ENCODE peak calls at places on chromosomes 5 and 9, in six cellular contexts. T is cardiac muscle cell; G is stomach; D is left lung; R is CD8-positive, alpha-beta T cell; A is esophagus squamous epithelium. W is an unnamed sample.

GRCh38 chr5:166509085-166509484 is 1782.4 kb upstream of the WWC1 start:
- DNase-seq in T (peak; percentile 43), G (no peak), D (no peak), R (no peak), A (no peak), W (no peak)

GRCh38 chr9:79973627-79974026 is 401.9 kb downstream of the TLE4 start:
- DNase-seq in T (no peak), G (no peak), D (no peak), R (no peak), A (no peak), W (no peak)

GRCh38 chr5:55829956-55830355 is 21.2 kb upstream of the IL31RA start:
- DNase-seq in T (no peak), G (no peak), D (no peak), R (no peak), A (no peak), W (no peak)

GRCh38 chr5:168302785-168303184 is 11.3 kb downstream of the WWC1 start:
- DNase-seq in T (no peak), G (no peak), D (no peak), R (no peak), A (no peak), W (no peak)

GRCh38 chr9:76181020-76181641 is 213.1 kb downstream of the RFK start:
- DNase-seq in T (peak; percentile 66), G (no peak), D (no peak), R (no peak), A (no peak), W (no peak)

GRCh38 chr5:133381041-133381440 is 231.3 kb downstream of the FSTL4 start:
- DNase-seq in T (no peak), G (no peak), D (no peak), R (no peak), A (no peak), W (no peak)

GRCh38 chr9:126232461-126232860 is 94.2 kb upstream of the MVB12B start:
- DNase-seq in T (no peak), G (no peak), D (no peak), R (no peak), A (no peak), W (no peak)

GRCh38 chr9:6194934-6195333 is 20.7 kb upstream of the IL33 start:
- DNase-seq in T (peak; percentile 19), G (no peak), D (no peak), R (no peak), A (no peak), W (no peak)

GRCh38 chr5:1641041-1641440 is 117.3 kb upstream of the LPCAT1 start:
- DNase-seq in T (no peak), G (no peak), D (no peak), R (no peak), A (no peak), W (peak; percentile 31)

GRCh38 chr5:154197801-154198461 is 7.4 kb downstream of the GALNT10 start:
- DNase-seq in T (peak; percentile 52), G (peak; percentile 57), D (peak; percentile 71), R (peak; percentile 71), A (no peak), W (no peak)

GRCh38 chr5:67215592-67216471 is 19.2 kb upstream of the CD180 start:
- DNase-seq in T (peak; percentile 80), G (peak; percentile 87), D (peak; percentile 93), R (peak; percentile 80), A (peak; percentile 55), W (no peak)

GRCh38 chr5:30918171-30918570 is 275.3 kb upstream of the CDH6 start:
- DNase-seq in T (peak; percentile 0), G (no peak), D (no peak), R (no peak), A (no peak), W (no peak)

GRCh38 chr5:143019614-143020515 is 249.7 kb downstream of the ARHGAP26 start:
- DNase-seq in T (no peak), G (no peak), D (no peak), R (no peak), A (no peak), W (no peak)

GRCh38 chr5:143021595-143021994 is 251.4 kb downstream of the ARHGAP26 start:
- DNase-seq in T (no peak), G (no peak), D (no peak), R (no peak), A (no peak), W (no peak)

GRCh38 chr5:143016777-143017374 is 246.7 kb downstream of the ARHGAP26 start:
- DNase-seq in T (peak; percentile 79), G (no peak), D (no peak), R (peak; percentile 53), A (no peak), W (no peak)

GRCh38 chr5:143019157-143019556 is 249.0 kb downstream of the ARHGAP26 start:
- DNase-seq in T (no peak), G (no peak), D (no peak), R (no peak), A (no peak), W (no peak)

DNA sequence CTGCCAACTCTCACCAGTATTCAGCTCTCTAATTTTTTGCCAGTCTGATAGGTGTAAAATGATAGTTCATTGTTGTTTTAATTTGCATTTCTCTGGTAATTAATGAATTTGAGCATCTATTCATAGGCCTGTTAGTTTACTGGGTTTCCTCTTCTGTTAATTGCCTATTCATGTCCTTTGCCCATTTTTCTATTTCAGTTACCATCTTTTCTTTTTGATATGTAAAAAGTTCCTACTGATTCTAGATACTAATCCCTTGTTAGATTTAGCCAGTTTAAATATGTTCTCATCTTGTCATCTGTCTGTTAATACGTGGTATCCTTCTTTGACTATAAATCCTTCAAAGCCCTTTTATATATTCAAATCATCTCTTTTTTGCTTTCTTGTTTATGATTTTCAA is 247.8 kb downstream of the ARHGAP26 start:
- DNase-seq in T (no peak), G (no peak), D (no peak), R (no peak), A (no peak), W (no peak)
- H3K4me1 ChIP-seq in T (peaks cover 13% of the 10 kb centered on the region), G (peaks cover 23% of the 10 kb centered on the region), D (no peaks in the 10 kb centered on the region), R (peaks cover 3% of the 10 kb centered on the region), A (peaks cover 2% of the 10 kb centered on the region), W (no peaks in the 10 kb centered on the region)

DNA sequence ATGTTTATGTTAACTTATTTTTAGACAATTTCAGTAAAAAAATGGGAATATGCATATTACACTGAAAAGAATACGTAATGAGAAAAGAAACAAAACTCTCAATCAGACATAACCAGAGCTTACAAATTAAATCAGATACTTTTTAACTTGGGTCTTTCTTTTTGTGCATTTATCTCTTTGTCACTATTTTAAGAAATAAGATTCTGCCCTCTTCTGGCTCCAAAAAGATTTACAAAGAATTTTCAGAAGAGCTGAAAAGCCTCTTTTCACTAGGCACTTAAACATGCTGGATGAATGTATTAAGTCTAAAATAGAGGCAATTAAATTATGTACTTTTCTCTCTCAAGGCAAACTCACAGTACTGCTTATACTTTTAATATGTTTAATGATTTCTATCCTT is 55.5 kb downstream of the CEP120 start:
- DNase-seq in T (peak; percentile 27), G (no peak), D (no peak), R (no peak), A (no peak), W (no peak)
- TF ChIP-seq CTCF in T (peak; percentile 25), G (no peak), D (no peak), R (peak; percentile 14), A (peak; percentile 43), W (peak; percentile 70)

DNA sequence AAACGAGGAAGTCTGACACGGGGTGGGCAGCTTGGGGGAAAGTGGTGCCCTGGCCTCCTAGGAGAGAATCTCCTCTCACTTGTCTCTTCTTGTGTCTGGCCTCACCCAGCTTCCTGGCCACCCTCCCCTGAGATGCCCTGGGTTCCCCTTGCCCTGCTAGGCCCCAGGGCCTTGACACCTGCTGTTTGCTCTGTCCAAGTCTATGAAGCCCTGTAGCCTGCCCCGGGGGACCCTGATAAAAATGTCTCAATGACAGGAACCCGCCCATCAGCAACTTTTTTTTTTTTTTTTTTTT is 35.0 kb upstream of the SUSD3 start:
- DNase-seq in T (no peak), G (no peak), D (no peak), R (no peak), A (no peak), W (no peak)
- H3K27ac ChIP-seq in T (no peak overlapping the region), G (no peak overlapping the region), D (no peak overlapping the region), R (peak overlapping the region; percentile 7), A (no peak overlapping the region), W (no peak overlapping the region)

DNA sequence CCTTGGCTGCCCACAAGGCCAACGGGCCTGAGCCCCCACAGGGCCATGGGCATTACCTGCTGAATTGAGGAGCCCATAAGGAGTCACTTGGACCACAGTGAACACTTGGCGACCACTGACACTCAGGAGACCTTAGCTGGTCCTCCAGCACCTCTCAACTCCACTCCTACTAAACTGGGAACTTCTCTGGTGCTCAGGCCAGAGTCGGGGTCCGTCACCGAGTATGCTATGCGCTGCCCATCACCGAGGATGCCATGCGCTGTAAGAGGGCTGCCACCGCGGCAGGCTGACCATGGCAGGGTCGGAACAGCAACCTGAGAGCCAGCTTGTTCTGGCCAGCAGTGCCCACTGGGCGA is 600 bp upstream of the SQSTM1 start:
- DNase-seq in T (no peak), G (no peak), D (no peak), R (no peak), A (no peak), W (peak; percentile 73)
- H3K4me1 ChIP-seq in T (peaks cover 23% of the 10 kb centered on the region), G (peaks cover 76% of the 10 kb centered on the region), D (peaks cover 40% of the 10 kb centered on the region), R (peaks cover 47% of the 10 kb centered on the region), A (peaks cover 60% of the 10 kb centered on the region), W (peaks cover 25% of the 10 kb centered on the region)

GRCh38 chr9:89919171-89919681 is 314.4 kb downstream of the GADD45G start:
- DNase-seq in T (peak; percentile 13), G (peak; percentile 42), D (no peak), R (no peak), A (no peak), W (no peak)
- TF ChIP-seq CTCF in T (peak; percentile 21), G (no peak), D (peak; percentile 27), R (no peak), A (peak; percentile 27), W (no peak)

DNA sequence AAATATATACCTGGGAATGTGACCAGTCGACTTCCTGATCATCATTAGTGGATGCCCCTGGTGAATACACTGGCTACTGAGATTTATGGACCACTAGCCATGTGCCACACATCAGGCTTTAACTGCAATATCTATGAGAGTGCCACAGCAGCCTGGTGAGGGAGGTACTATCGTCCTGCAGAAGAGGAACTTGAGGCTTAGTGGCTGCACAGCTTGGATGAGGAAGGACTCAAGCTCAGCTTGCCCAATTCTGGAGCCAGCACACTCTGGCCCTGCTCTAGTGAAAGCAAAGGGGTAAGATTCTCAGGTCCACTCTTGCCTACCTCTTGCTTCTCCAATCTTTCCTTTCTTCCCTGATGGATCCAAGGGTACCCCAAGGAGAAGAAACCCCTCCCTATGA is 129.3 kb downstream of the ENTREP1 start:
- DNase-seq in T (no peak), G (no peak), D (no peak), R (no peak), A (no peak), W (no peak)
- H3K27ac ChIP-seq in T (no peak overlapping the region), G (no peak overlapping the region), D (no peak overlapping the region), R (no peak overlapping the region), A (no peak overlapping the region), W (no peak overlapping the region)

W was measured in RWPE2.